ENCODE peak calls at places on chromosome 15, in four cellular contexts. W is K562, D is GM12878, B is H1. K is an unnamed sample.

GRCh38 chr15:67469680-67470079 is 51.3 kb upstream of the C15orf61 start:
- DNase-seq in W (no peak), B (no peak), D (no peak), K (no peak)

GRCh38 chr15:34055868-34056595 is 17.0 kb upstream of the AVEN start:
- DNase-seq in W (no peak), B (no peak), D (no peak), K (no peak)

GRCh38 chr15:29925227-29926082 is 103.2 kb upstream of the TJP1 start:
- DNase-seq in W (peak), D (no peak), B (peak), K (peak)

GRCh38 chr15:63339006-63339766 is 42.5 kb downstream of the CA12 start:
- DNase-seq in B (no peak), D (no peak), W (no peak), K (no peak)

GRCh38 chr15:85116494-85116893 is 134.8 kb downstream of the PDE8A start:
- DNase-seq in B (no peak), W (no peak), D (no peak), K (no peak)

GRCh38 chr15:43204016-43204901 is 16.6 kb downstream of the EPB42 start:
- DNase-seq in W (peak), B (peak), D (no peak), K (peak)

GRCh38 chr15:45606413-45606812 is 19.2 kb downstream of the BLOC1S6 start:
- DNase-seq in B (no peak), D (no peak), W (no peak), K (no peak)

GRCh38 chr15:63354771-63355650 is 26.6 kb downstream of the CA12 start:
- DNase-seq in W (no peak), D (no peak), B (no peak), K (no peak)

GRCh38 chr15:67097893-67098740 is 32.7 kb downstream of the SMAD3 start:
- DNase-seq in B (no peak), W (peak), D (no peak), K (no peak)

GRCh38 chr15:60355148-60355857 is 42.5 kb downstream of the ANXA2 start:
- DNase-seq in D (no peak), W (no peak), B (no peak), K (no peak)

GRCh38 chr15:67495585-67495984 is 25.3 kb upstream of the C15orf61 start:
- DNase-seq in D (no peak), W (no peak), B (no peak), K (no peak)

GRCh38 chr15:39488498-39488897 is 92.4 kb upstream of the THBS1 start:
- DNase-seq in B (no peak), D (no peak), W (no peak), K (no peak)

GRCh38 chr15:38843736-38844590 is 279.3 kb upstream of the RASGRP1 start:
- DNase-seq in D (no peak), B (no peak), W (no peak), K (no peak)

GRCh38 chr15:83322061-83322460 is 37.6 kb upstream of the BNC1 start:
- DNase-seq in B (no peak), W (no peak), D (no peak), K (no peak)

GRCh38 chr15:64009798-64010241 is 36.5 kb downstream of the DAPK2 start:
- DNase-seq in W (no peak), D (peak), B (no peak), K (no peak)

GRCh38 chr15:99343836-99344551 is 92.7 kb downstream of the LRRC28 start:
- DNase-seq in D (no peak), B (peak), W (no peak), K (no peak)

GRCh38 chr15:52463638-52464037 is 65.0 kb downstream of the MYO5A start:
- DNase-seq in B (no peak), D (no peak), W (no peak), K (no peak)

GRCh38 chr15:66290518-66290917 is 2.9 kb upstream of the DIS3L start:
- DNase-seq in W (no peak), B (no peak), D (no peak), K (no peak)

GRCh38 chr15:45618813-45619212 is 16.0 kb upstream of the SQOR start:
- DNase-seq in W (no peak), D (no peak), B (no peak), K (no peak)

GRCh38 chr15:33971811-33972210 is 3.5 kb downstream of the CHRM5 start:
- DNase-seq in B (no peak), D (no peak), W (no peak), K (no peak)

GRCh38 chr15:31502541-31503229 is 176.1 kb downstream of the KLF13 start:
- DNase-seq in D (no peak), B (peak), W (no peak), K (no peak)

GRCh38 chr15:39498642-39499041 is 82.2 kb upstream of the THBS1 start:
- DNase-seq in D (no peak), W (no peak), B (no peak), K (no peak)

GRCh38 chr15:64636541-64636940 is 138.8 kb downstream of the RBPMS2 start:
- DNase-seq in W (no peak), B (no peak), D (no peak), K (no peak)

GRCh38 chr15:99486371-99487336 is 79.1 kb upstream of the MEF2A start:
- DNase-seq in B (no peak), W (no peak), D (no peak), K (no peak)

GRCh38 chr15:70101459-70102113 is 3.9 kb upstream of the TLE3 start:
- DNase-seq in W (peak), B (peak), D (no peak), K (peak)

GRCh38 chr15:38651328-38652038 is 86.9 kb upstream of the RASGRP1 start:
- DNase-seq in B (no peak), D (no peak), W (no peak), K (no peak)

GRCh38 chr15:71142780-71143179 is 27.5 kb downstream of the THSD4 start:
- DNase-seq in D (no peak), W (no peak), B (no peak), K (no peak)

GRCh38 chr15:63880019-63880418 is 46.3 kb upstream of the HERC1 start:
- DNase-seq in W (no peak), B (no peak), D (no peak), K (no peak)

GRCh38 chr15:91865903-91866302 is 12.4 kb downstream of the SLCO3A1 start:
- DNase-seq in D (no peak), W (no peak), B (no peak), K (no peak)

GRCh38 chr15:48631191-48631770 is 14.2 kb downstream of the FBN1 start:
- DNase-seq in D (no peak), W (peak), B (no peak), K (no peak)

GRCh38 chr15:94266789-94267188 is 35.4 kb downstream of the MCTP2 start:
- DNase-seq in D (no peak), W (no peak), B (no peak), K (no peak)

GRCh38 chr15:67419705-67420104 is 101.2 kb upstream of the C15orf61 start:
- DNase-seq in B (no peak), D (no peak), W (no peak), K (no peak)

GRCh38 chr15:76338555-76339301 is 2.2 kb downstream of the ISL2 start:
- DNase-seq in W (no peak), B (no peak), D (no peak), K (no peak)

GRCh38 chr15:51775967-51776816 is 24.8 kb downstream of the TMOD2 start:
- DNase-seq in B (peak), D (peak), W (peak), K (peak)

GRCh38 chr15:87144775-87145174 is 1065.1 kb downstream of the AGBL1 start:
- DNase-seq in D (no peak), W (no peak), B (no peak), K (no peak)

DNA sequence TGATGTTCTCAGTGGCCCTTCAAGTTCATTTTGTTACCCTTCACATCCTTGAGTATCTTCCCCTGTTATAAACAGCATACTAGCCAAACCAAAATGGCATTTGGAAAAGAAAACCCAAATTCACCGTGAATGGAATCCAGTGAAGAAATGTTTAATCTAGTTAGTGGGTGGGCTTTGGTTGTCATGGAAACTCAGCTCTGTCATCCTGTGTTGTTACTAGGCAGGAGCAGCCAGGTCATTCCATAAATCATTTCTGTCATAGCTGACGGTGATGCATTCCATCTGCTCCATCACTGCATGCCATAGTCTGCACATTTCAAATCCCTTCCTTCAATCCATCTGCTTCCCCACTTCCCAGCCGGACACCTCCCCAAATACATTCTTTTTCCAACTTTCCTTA is 140.4 kb upstream of the CGNL1 start:
- DNase-seq in W (peak), B (no peak), D (no peak), K (no peak)
- TF ChIP-seq BRCA1 in W (no peak), B (no peak), D (no peak), K (no peak)

GRCh38 chr15:73965094-73965729 is 26.9 kb downstream of the STOML1 start:
- DNase-seq in D (no peak), W (no peak), B (no peak), K (no peak)
- TF ChIP-seq BRCA1 in D (no peak), W (no peak), B (no peak), K (no peak)

DNA sequence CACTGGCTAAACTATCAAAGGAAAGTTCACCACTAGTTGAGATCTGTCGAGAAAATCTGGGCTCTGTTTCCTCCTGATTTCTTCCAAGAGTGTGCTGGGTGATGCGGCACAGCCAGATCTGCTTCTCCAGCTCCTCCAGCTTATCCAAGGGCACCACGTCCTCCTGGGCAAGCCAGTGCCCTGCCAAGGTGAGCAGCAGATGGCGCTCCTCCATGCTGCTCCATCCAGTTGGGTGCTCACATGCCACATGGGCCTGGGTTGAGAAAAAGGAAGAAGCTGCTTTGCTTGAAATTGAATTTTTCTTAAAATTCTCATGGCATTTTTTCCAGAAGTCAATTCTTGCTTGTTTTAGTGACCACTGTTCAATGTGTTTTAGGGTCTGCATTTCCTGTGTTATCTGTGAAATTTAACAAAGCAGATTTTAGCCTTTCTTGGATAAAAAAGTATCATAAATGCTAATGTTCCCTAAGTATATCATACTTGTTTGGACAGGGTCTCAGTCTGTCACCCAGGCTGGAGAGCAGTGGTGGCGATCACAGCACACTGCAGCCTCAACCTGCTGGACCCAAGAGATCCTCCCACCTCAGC is 47.3 kb downstream of the EIF3J start:
- DNase-seq in W (no peak), D (no peak), B (peak), K (peak)
- TF ChIP-seq BRCA1 in W (no peak), D (no peak), B (no peak), K (no peak)

GRCh38 chr15:88257311-88257901 is 867 bp upstream of the NTRK3 start:
- DNase-seq in B (peak), W (no peak), D (no peak), K (no peak)
- TF ChIP-seq BRCA1 in B (no peak), W (no peak), D (no peak), K (no peak)

GRCh38 chr15:90501898-90502297 is 27.8 kb upstream of the CRTC3 start:
- DNase-seq in W (no peak), B (no peak), D (no peak), K (no peak)

GRCh38 chr15:90495067-90495466 is 34.7 kb upstream of the CRTC3 start:
- DNase-seq in D (no peak), B (no peak), W (peak), K (no peak)

GRCh38 chr15:90497374-90497773 is 32.3 kb upstream of the CRTC3 start:
- DNase-seq in D (no peak), W (no peak), B (no peak), K (no peak)

GRCh38 chr15:90496791-90497190 is 32.9 kb upstream of the CRTC3 start:
- DNase-seq in W (no peak), D (no peak), B (no peak), K (no peak)

GRCh38 chr15:90497912-90498311 is 31.8 kb upstream of the CRTC3 start:
- DNase-seq in W (no peak), B (no peak), D (no peak), K (no peak)
- TF ChIP-seq BRCA1 in W (no peak), B (no peak), D (no peak), K (no peak)

GRCh38 chr15:101320501-101321052 is 25.5 kb upstream of the SNRPA1 start:
- DNase-seq in W (no peak), D (no peak), B (peak), K (no peak)
- TF ChIP-seq BRCA1 in W (no peak), D (no peak), B (no peak), K (no peak)

DNA sequence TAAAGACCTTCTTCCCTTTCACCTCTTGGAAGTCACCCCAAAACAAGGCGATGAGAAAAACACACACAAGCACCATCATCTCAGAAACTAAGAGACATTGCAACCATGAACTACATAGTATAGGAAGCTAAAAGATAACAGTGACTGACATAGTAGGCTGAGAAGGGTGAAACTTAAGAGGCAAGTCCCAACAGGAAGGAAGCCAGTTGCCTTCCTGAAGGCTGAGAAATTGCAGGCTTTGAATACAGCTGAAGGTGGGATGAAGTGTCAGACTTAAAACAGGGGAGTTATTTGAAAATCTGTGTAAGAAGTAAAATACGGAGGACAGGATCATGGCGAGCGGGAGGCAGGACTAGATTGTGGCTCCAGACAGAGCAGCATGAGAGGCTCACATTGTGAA is 27.8 kb downstream of the SLC27A2 start:
- DNase-seq in W (no peak), B (no peak), D (no peak), K (no peak)
- TF ChIP-seq BRCA1 in W (no peak), B (no peak), D (no peak), K (no peak)

K was measured in HepG2.